ENCODE peak calls at places on chromosomes 11 and 22, in four cellular contexts. E is tibial artery, Q is stomach, V is upper lobe of right lung. M is an unnamed sample. For H3K4me1, the result is how much of the 10 kb centered on the place peaks cover.

GRCh38 chr11:6655020-6655789 is 404 bp downstream of the DCHS1 start:
- DNase-seq in E (peak), Q (no peak), V (peak), M (no peak)

GRCh38 chr11:65446446-65447277 is 24.1 kb downstream of the NEAT1 start:
- DNase-seq in E (no peak), Q (peak), V (no peak), M (peak)

GRCh38 chr11:90113541-90113940 is 20.9 kb upstream of the NAALAD2 start:
- DNase-seq in E (no peak), Q (no peak), V (no peak), M (no peak)

GRCh38 chr11:92136792-92137191 is 87.8 kb upstream of the FAT3 start:
- DNase-seq in E (no peak), Q (no peak), V (no peak), M (no peak)

GRCh38 chr11:44928144-44928543 is 22.5 kb downstream of the TP53I11 start:
- DNase-seq in E (no peak), Q (no peak), V (no peak), M (no peak)

GRCh38 chr11:12287374-12288211 is 89.8 kb upstream of the PARVA start:
- DNase-seq in E (peak), Q (peak), V (no peak), M (peak)

GRCh38 chr11:130175898-130176297 is 16.3 kb downstream of the ST14 start:
- DNase-seq in E (no peak), Q (no peak), V (no peak), M (no peak)

GRCh38 chr11:72189448-72190250 is 2.3 kb upstream of the FOLR1 start:
- DNase-seq in E (no peak), Q (no peak), V (peak), M (no peak)

GRCh38 chr22:40597541-40598453 is 38.7 kb downstream of the MRTFA start:
- DNase-seq in E (no peak), Q (peak), V (no peak), M (peak)

GRCh38 chr11:69986421-69987229 is 91.5 kb upstream of the ANO1 start:
- DNase-seq in E (no peak), Q (no peak), V (peak), M (no peak)

GRCh38 chr11:34154059-34154875 is 48.8 kb downstream of the NAT10 start:
- DNase-seq in E (no peak), Q (no peak), V (no peak), M (no peak)

DNA sequence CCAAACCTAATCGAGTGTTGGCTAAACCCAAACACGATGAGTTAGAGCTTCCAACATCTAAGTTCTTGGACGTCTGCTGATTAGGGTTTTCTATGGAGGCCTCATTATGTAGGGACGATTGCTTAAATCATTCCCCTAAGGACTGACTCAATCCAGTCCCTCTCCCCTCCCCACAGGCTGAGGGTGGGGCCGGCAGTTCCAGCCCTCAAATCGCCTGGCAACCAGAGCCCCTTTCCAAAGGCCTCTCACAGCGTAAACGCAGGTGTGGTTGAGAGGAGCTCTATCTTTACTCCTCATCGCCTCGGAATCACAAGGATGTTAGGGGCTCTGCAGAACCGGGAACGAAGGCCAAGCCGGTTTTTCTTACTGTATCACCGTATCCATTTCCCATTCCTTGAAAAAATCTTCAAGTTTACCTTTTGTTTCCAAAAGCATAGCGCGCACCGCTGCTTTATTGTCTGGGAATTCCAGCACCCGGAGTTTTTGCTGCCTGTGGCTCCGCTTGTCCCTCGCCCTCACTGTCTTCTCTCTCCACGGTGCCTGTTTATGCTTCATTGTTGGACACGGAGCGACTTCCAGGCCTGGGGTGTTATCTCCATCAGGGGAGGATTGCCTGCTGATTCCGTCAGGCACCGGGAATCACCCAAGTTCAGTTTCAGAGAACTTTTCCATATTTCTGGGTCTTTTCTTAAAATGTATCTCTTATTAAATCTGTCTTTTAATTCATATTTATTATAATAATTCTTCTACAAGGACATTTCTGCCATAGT is 13.8 kb upstream of the IFITM3 start:
- DNase-seq in E (no peak), Q (no peak), V (no peak), M (peak)
- H3K4me1 ChIP-seq in E (under half), Q (under half), V (under half), M (under half)

DNA sequence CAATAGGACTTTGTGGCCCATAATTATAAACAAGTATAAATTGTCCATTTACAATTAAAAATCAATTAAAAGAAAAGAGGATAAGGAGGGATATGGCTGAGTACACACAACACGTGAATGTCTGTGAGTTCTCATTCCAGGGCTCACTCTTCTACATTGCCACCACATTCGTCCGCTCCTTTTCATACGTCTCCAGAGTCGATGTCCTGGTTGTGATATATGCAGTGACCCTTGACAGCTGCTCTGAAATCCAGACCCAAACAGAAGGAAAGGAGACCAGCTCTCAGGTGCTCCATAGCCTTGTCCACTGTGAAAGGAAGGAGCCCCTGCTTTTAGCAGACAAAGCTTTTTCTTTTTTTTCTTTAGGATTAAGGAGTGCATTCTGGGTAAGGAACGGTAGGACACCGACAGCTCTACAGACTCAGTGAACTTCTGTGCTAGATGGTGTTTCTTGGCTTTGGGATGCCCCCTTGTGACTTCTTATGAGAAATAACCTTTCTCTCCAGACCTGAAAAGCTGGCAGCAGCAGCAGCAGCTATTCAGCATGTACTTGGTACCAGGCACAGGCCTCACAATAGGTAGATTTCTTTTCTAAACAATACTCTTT is 19.7 kb upstream of the DNAJB13 start:
- DNase-seq in E (no peak), Q (peak), V (no peak), M (peak)
- TF ChIP-seq CTCF in E (no peak), Q (no peak), V (peak), M (peak)

DNA sequence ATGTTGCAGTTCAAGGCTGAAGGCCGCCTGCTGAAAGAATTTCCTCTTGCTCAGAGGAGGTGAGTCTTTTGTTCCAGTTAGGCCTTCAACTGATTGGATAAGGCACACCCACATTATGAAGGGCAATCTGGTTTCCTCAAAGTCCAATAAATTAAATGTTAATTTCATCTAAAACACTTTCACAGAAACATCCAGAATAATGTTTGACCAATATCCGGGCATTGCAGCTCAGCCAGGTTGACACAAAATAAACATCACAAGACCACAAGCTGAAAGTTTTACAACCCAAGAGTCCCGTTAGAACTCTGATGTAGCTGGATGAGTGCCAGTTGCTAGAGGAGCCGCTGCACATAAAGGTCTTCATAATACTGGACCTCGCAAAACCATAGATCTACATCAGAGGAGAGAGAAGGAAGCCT is 64.9 kb upstream of the EED start:
- DNase-seq in E (no peak), Q (no peak), V (no peak), M (no peak)
- H3K4me1 ChIP-seq in E (under half), Q (under half), V (under half), M (under half)

DNA sequence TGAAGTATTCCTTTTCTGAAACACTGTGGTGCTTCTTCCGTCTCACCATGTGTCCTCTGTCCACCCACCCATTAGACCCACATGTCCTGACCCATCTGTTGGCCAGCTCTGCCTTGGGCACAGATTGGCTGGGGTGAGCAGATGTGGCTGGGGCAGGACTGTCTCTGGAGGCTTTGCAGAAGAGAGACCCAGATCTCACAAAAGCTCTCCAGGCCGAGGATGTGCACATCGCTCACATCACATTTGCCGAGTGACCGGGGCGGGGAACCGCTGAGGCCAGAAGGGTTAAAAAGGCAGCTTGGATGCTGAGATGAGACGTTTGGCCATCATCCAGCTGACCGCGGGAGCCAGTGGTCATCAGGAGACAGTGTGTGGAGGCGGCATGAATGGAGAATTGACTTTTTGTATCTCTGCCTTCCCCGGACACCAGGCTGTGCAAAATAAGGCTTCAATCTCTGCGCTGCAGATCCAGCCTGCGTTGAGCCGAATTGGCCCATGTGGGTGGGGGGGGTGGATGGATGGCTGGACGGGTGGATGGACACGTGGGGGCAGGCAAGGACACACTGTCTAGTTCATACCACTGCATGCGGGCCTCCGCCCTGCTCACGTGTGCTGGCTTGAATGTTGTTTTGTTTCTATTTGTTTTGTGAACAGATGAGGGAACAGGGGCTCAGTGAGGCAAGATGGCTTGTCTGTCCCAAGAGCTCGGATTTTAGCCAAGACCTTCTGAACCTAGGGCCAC is 6.1 kb downstream of the IFITM10 start:
- DNase-seq in E (no peak), Q (no peak), V (peak), M (no peak)
- TF ChIP-seq CTCF in E (no peak), Q (no peak), V (no peak), M (no peak)

GRCh38 chr22:35379146-35379993 is 1.5 kb upstream of the HMOX1 start:
- DNase-seq in E (no peak), Q (no peak), V (no peak), M (no peak)

GRCh38 chr22:35378547-35379078 is 2.3 kb upstream of the HMOX1 start:
- DNase-seq in E (no peak), Q (no peak), V (no peak), M (no peak)

GRCh38 chr22:35381424-35381772 is 502 bp downstream of the HMOX1 start:
- DNase-seq in E (peak), Q (no peak), V (no peak), M (no peak)

GRCh38 chr22:35380537-35381423 is at the start of gene HMOX1:
- DNase-seq in E (peak), Q (peak), V (peak), M (peak)

DNA sequence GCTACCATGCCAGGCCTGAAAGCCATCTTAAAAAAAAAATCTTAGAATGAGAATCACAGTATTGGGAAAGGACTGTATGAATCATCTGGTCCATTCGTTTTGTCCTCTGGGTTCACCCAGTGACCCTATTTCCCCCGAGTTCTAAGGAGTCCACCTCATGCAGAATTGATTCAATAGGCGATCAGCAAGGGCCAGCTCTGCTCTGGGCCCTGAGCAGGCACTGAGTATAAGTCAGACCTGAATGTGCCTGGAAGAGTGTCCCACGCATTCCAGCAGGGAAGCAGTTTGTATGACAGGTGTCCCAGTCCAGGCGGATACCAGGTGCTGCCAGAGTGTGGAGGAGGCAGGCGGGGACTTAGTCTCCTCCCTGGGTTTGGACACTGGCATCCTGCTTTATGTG is 883 bp upstream of the HMOX1 start:
- DNase-seq in E (no peak), Q (no peak), V (no peak), M (no peak)
- H3K4me1 ChIP-seq in E (under half), Q (half or more), V (under half), M (under half)

GRCh38 chr22:19862616-19863246 is 8.1 kb upstream of the GNB1L start:
- DNase-seq in E (no peak), Q (no peak), V (peak), M (no peak)
- TF ChIP-seq CTCF in E (no peak), Q (no peak), V (no peak), M (no peak)

DNA sequence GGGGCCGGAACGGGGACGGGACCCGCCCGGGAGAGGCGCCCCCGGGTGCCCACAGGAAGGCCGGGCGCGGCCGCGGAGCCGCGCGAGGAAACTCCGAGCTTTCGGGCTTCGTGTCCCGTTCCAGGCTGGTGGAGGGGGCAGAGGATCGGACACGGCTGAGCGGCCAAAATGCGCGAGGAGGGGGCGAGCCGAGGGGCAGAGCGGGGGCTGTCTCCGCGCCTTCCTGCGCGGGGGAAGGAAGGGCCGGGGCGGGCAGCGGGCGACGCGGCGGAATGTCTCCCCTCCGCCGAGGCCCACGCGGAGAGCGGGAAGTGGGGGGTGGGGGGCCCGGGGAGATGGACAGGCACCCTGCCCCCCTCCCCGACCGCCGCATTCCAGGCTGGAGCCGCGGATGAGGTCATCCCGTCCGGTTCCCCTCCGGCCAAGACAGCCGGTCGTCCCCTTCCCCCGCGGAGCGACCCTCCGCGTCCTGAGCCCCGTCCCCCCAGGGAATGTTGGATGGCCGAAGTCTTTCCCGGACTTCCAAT is 465 bp downstream of the CDC42EP1 start:
- DNase-seq in E (no peak), Q (no peak), V (peak), M (no peak)
- H3K4me1 ChIP-seq in E (under half), Q (half or more), V (half or more), M (under half)

DNA sequence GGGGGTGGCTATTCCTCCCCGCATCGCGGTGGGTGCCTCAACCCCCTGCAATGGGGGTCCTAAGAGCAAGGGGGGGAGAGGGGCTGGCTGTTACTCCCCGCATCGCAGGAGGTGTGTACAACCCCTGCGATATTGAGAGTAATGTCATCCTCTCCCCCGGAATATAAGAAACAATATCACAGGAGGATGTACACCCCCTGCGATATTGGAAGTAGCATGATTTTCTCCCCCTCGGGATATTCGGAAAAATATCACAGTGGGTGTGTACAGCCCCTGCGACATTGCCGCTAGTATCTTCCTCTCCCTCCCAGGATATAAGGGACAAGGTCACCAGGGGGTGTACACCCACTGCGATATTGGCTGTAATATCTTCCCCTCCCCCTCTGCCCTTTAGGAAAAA is 22.5 kb upstream of the APOL5 start:
- DNase-seq in E (no peak), Q (no peak), V (no peak), M (no peak)
- TF ChIP-seq CTCF in E (no peak), Q (no peak), V (no peak), M (no peak)

GRCh38 chr22:19174106-19175025 is 4.2 kb downstream of the SLC25A1 start:
- DNase-seq in E (no peak), Q (no peak), V (no peak), M (peak)
- H3K4me1 ChIP-seq in E (under half), Q (half or more), V (under half), M (under half)